ENCODE peak calls at places on chromosomes 5 and 9, in eight cellular contexts. W is transverse colon, U is ovary, I is psoas muscle, B is A549, S is heart left ventricle, A is uterus, J is OCI-LY7. F is an unnamed sample.

GRCh38 chr5:112576298-112576925 is 157.3 kb upstream of the EPB41L4A start:
- DNase-seq in I (no peak), S (no peak), W (no peak), A (no peak), U (no peak), B (no peak), J (no peak), F (no peak)

GRCh38 chr5:169287529-169287928 is 13.4 kb downstream of the SLIT3 start:
- DNase-seq in J (no peak), W (no peak), B (no peak), A (no peak), I (no peak), S (no peak), U (no peak), F (no peak)

GRCh38 chr9:116208417-116209232 is 55.0 kb downstream of the PAPPA start:
- DNase-seq in J (no peak), W (no peak), U (no peak), B (no peak), S (no peak), A (no peak), I (no peak), F (no peak)

GRCh38 chr9:116713266-116713665 is 26.2 kb downstream of the TRIM32 start:
- DNase-seq in S (no peak), J (no peak), U (no peak), I (no peak), B (no peak), W (no peak), A (no peak), F (no peak)

GRCh38 chr5:145243016-145243415 is 592.1 kb downstream of the PRELID2 start:
- DNase-seq in B (no peak), W (no peak), A (no peak), J (no peak), I (no peak), U (no peak), S (no peak), F (no peak)

GRCh38 chr9:137619240-137620090 is 660 bp downstream of the EHMT1 start:
- DNase-seq in W (peak; percentile 46), J (peak; percentile 59), U (peak; percentile 58), I (peak; percentile 64), B (peak; percentile 46), S (no peak), A (no peak), F (peak; percentile 29)

GRCh38 chr5:79702606-79703380 is 13.2 kb downstream of the CMYA5 start:
- DNase-seq in I (peak; percentile 55), B (peak; percentile 24), U (no peak), S (no peak), W (no peak), J (peak; percentile 29), A (no peak), F (no peak)

GRCh38 chr9:115595951-115596742 is 478.2 kb upstream of the TNC start:
- DNase-seq in S (no peak), U (no peak), W (no peak), J (no peak), I (no peak), B (no peak), A (no peak), F (no peak)

GRCh38 chr9:13145340-13145739 is 134.2 kb downstream of the MPDZ start:
- DNase-seq in J (no peak), I (no peak), A (no peak), U (no peak), S (no peak), B (no peak), W (no peak), F (no peak)

DNA sequence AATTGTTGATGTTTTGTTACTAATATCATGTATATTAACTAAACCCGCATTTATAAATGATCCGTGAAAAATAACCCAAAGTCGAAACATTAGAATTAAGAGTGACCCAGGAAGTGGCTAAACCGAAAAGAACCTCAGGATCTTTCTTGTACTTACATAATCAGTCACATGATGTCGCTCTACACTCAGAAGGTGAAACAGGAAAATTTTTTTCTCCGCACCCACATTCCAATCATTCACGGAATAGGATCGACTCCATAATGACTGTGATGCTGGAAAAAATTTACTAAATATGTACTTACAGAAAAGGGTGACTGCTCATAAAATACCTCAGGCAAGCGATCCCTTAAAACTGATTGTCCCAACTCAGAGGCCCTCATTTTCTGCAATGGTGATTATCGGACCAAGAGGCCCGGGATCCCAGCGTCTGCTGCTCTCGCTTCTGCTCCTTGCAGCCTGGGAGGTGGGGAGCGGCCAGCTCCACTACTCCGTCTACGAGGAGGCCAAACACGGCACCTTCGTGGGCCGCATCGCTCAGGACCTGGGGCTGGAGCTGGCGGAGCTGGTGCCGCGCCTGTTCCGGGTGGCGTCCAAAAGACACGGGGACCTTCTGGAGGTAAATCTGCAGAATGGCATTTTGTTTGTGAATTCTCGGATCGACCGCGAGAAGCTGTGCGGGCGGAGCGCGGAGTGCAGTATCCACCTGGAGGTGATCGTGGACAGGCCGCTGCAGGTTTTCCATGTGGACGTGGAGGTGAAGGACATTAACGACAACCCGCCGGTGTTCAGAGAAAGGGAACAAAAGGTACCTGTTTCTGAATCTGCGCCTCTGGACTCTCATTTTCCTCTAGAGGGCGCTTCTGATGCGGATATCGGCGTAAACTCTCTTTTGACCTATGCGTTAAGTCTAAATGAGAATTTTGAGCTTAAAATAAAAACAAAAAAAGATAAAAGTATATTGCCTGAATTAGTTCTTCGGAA is at the start of gene PCDHA12:
- DNase-seq in B (peak; percentile 67), A (no peak), U (no peak), S (no peak), I (no peak), J (no peak), W (no peak), F (no peak)
- TF ChIP-seq CTCF in B (peak; percentile 68), A (no peak), U (no peak), S (no peak), I (no peak), J (peak; percentile 50), W (no peak), F (no peak)

DNA sequence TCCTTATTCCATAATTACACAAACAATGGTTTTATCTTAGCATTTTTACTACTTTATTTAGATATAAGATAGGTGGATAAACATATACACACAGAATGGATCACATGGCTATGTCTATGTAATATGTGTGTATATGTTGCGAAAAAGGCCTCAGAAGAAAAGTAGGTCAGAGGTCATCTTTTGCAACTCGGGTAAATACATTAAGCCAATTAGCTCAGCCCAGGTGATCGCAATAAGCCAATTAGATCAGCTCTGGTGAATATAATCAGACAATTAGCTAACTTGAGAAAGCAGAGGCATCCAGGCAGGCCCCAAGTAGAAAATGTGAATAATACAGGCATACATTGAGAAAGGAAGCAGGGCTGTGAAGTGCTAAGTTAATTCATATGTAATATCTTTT is 24.3 kb downstream of the SLCO4C1 start:
- DNase-seq in U (no peak), J (no peak), W (no peak), B (no peak), A (no peak), S (no peak), I (no peak), F (no peak)
- H3K27ac ChIP-seq in U (no peak overlapping the region), J (no peak overlapping the region), W (no peak overlapping the region), B (no peak overlapping the region), A (no peak overlapping the region), S (no peak overlapping the region), I (no peak overlapping the region), F (no peak overlapping the region)

GRCh38 chr9:113787871-113788270 is 88.2 kb upstream of the ZNF618 start:
- DNase-seq in A (no peak), I (no peak), W (no peak), S (no peak), U (no peak), J (no peak), B (no peak), F (no peak)
- TF ChIP-seq CTCF in A (no peak), I (no peak), W (no peak), S (no peak), U (no peak), J (no peak), B (no peak), F (no peak)

DNA sequence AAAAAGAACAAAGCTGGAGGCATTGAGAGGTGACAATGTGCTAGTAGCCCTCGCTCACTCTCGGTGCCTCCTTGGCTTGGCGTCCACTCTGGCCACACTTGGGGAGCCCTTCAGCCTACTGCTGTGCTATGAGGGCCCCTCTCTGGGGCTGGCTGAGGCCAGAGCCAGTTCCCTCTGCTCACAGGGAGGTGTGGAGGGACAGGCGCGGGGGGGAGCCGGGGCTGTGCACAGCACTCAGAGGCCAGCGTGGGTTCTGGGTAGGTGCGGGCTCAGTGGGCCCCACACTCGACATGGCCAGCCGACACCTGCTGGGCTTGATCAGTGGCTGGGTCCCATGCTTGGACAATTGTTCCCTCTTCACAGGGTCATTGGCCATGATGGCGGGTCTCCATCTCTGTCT is 202.5 kb upstream of the GRAMD2B start:
- DNase-seq in S (no peak), J (no peak), U (no peak), B (no peak), I (no peak), A (no peak), W (no peak), F (no peak)
- H3K27ac ChIP-seq in S (no peak overlapping the region), J (no peak overlapping the region), U (no peak overlapping the region), B (no peak overlapping the region), I (no peak overlapping the region), A (no peak overlapping the region), W (no peak overlapping the region), F (no peak overlapping the region)

GRCh38 chr9:128636024-128636390 is 20.6 kb downstream of the DYNC2I2 start:
- DNase-seq in B (peak; percentile 89), U (peak; percentile 63), J (no peak), S (peak; percentile 67), W (peak; percentile 75), A (no peak), I (peak; percentile 70), F (peak; percentile 77)
- TF ChIP-seq CTCF in B (peak; percentile 56), U (no peak), J (no peak), S (peak; percentile 34), W (peak; percentile 38), A (no peak), I (no peak), F (peak; percentile 52)

GRCh38 chr5:147912015-147912414 is 5.7 kb upstream of the C5orf46 start:
- DNase-seq in U (no peak), W (no peak), S (no peak), J (no peak), I (no peak), B (no peak), A (no peak), F (no peak)

GRCh38 chr5:147913786-147914185 is 7.4 kb upstream of the C5orf46 start:
- DNase-seq in U (no peak), B (no peak), S (no peak), J (no peak), A (no peak), I (no peak), W (no peak), F (no peak)

GRCh38 chr5:147906326-147907095 is at the start of gene C5orf46:
- DNase-seq in J (no peak), U (no peak), A (no peak), S (no peak), I (no peak), B (no peak), W (no peak), F (no peak)

DNA sequence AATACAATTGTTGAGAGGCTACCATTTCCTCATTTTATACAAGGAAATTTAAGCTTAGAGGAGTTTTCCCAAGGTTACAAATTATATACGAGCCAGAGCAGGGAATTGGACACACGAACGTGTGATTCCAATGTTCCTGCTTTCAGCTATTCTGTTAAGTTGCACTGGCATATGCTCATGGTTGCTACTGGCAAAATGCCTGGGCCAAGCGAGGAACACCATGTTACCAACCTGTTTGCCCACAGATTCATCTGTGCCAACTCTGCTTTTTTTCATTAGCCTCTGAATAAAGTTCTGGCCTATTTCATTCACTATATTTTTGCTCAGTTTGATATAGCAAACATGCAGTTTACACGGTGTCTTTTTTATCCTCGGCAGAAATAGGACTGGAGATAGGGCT is 5.1 kb upstream of the C5orf46 start:
- DNase-seq in U (no peak), I (peak; percentile 53), W (peak; percentile 25), B (no peak), J (no peak), S (peak; percentile 81), A (no peak), F (peak; percentile 56)
- H3K27ac ChIP-seq in U (no peak overlapping the region), I (no peak overlapping the region), W (no peak overlapping the region), B (no peak overlapping the region), J (no peak overlapping the region), S (peak overlapping the region; percentile 33), A (no peak overlapping the region), F (peak overlapping the region; percentile 81)

F was measured in left ventricle myocardium inferior.